ENCODE peak calls at places on chromosomes 16 and 17, in four cellular contexts. One of them, this sample, is unnamed.

GRCh38 chr16:65315004-65315398 is 193.1 kb upstream of the CDH11 start:
- DNase-seq in endodermal cell: no peak
- DNase-seq in tibial artery: peak; percentile 92
- DNase-seq in tibial nerve: peak; percentile 53
- DNase-seq in this sample: peak; percentile 87

GRCh38 chr17:76584427-76585047 is 1.1 kb downstream of the ST6GALNAC2 start:
- DNase-seq in endodermal cell: peak; percentile 87
- DNase-seq in tibial nerve: no peak
- DNase-seq in tibial artery: no peak
- DNase-seq in this sample: no peak

GRCh38 chr16:56747486-56748045 is 17.6 kb downstream of the NUP93 start:
- DNase-seq in endodermal cell: no peak
- DNase-seq in tibial nerve: no peak
- DNase-seq in tibial artery: no peak
- DNase-seq in this sample: no peak

GRCh38 chr16:82935781-82936180 is 309.0 kb downstream of the CDH13 start:
- DNase-seq in tibial artery: no peak
- DNase-seq in endodermal cell: no peak
- DNase-seq in tibial nerve: no peak
- DNase-seq in this sample: no peak

GRCh38 chr17:3879181-3879580 is 13.7 kb downstream of the CAMKK1 start:
- DNase-seq in endodermal cell: no peak
- DNase-seq in tibial nerve: no peak
- DNase-seq in tibial artery: no peak
- DNase-seq in this sample: no peak

GRCh38 chr16:88923450-88923849 is 53.6 kb downstream of the CBFA2T3 start:
- DNase-seq in tibial artery: no peak
- DNase-seq in tibial nerve: no peak
- DNase-seq in endodermal cell: no peak
- DNase-seq in this sample: no peak

GRCh38 chr17:82300707-82301270 is 16.6 kb downstream of the CD7 start:
- DNase-seq in endodermal cell: peak; percentile 93
- DNase-seq in tibial nerve: peak; percentile 43
- DNase-seq in tibial artery: no peak
- DNase-seq in this sample: no peak

GRCh38 chr16:67226295-67226803 is 581 bp upstream of the TMEM208 start:
- DNase-seq in tibial artery: no peak
- DNase-seq in endodermal cell: no peak
- DNase-seq in tibial nerve: no peak
- DNase-seq in this sample: no peak

GRCh38 chr17:68596411-68596945 is 4.7 kb downstream of the FAM20A start:
- DNase-seq in endodermal cell: no peak
- DNase-seq in tibial artery: no peak
- DNase-seq in tibial nerve: no peak
- DNase-seq in this sample: no peak

GRCh38 chr17:1786708-1787107 is 24.8 kb downstream of the SERPINF1 start:
- DNase-seq in endodermal cell: no peak
- DNase-seq in tibial artery: no peak
- DNase-seq in tibial nerve: no peak
- DNase-seq in this sample: no peak

GRCh38 chr16:56589141-56590039 is at the start of gene MT3:
- DNase-seq in endodermal cell: peak; percentile 81
- DNase-seq in tibial artery: no peak
- DNase-seq in tibial nerve: no peak
- DNase-seq in this sample: no peak